ENCODE peak calls at places on chromosomes 7 and 10, in six cellular contexts. One of them, this sample, is unnamed.

GRCh38 chr7:25779002-25779546 is 372.9 kb upstream of the NFE2L3 start:
- DNase-seq in osteocyte: no peak
- DNase-seq in astrocyte of the spinal cord: no peak
- DNase-seq in GM20000: no peak
- DNase-seq in cardiac muscle cell: no peak
- DNase-seq in Peyer's patch: no peak
- DNase-seq in this sample: no peak

GRCh38 chr7:154308928-154309327 is 256.7 kb downstream of the DPP6 start:
- DNase-seq in GM20000: no peak
- DNase-seq in Peyer's patch: no peak
- DNase-seq in cardiac muscle cell: no peak
- DNase-seq in astrocyte of the spinal cord: no peak
- DNase-seq in osteocyte: no peak
- DNase-seq in this sample: no peak

GRCh38 chr7:115654384-115655181 is 376.0 kb downstream of the TFEC start:
- DNase-seq in astrocyte of the spinal cord: no peak
- DNase-seq in osteocyte: no peak
- DNase-seq in GM20000: no peak
- DNase-seq in Peyer's patch: no peak
- DNase-seq in cardiac muscle cell: no peak
- DNase-seq in this sample: no peak

GRCh38 chr7:22193361-22194016 is 163.5 kb downstream of the RAPGEF5 start:
- DNase-seq in astrocyte of the spinal cord: peak; percentile 47
- DNase-seq in GM20000: no peak
- DNase-seq in osteocyte: no peak
- DNase-seq in Peyer's patch: no peak
- DNase-seq in cardiac muscle cell: peak; percentile 79
- DNase-seq in this sample: no peak

GRCh38 chr7:114554781-114555537 is 140.3 kb downstream of the FOXP2 start:
- DNase-seq in astrocyte of the spinal cord: peak; percentile 29
- DNase-seq in osteocyte: no peak
- DNase-seq in Peyer's patch: no peak
- DNase-seq in GM20000: peak; percentile 14
- DNase-seq in cardiac muscle cell: no peak
- DNase-seq in this sample: peak; percentile 45

GRCh38 chr10:36573246-36573645 is 552.2 kb upstream of the ANKRD30A start:
- DNase-seq in cardiac muscle cell: no peak
- DNase-seq in Peyer's patch: no peak
- DNase-seq in osteocyte: no peak
- DNase-seq in astrocyte of the spinal cord: no peak
- DNase-seq in GM20000: no peak
- DNase-seq in this sample: no peak

GRCh38 chr10:99551158-99551557 is 18.4 kb downstream of the NKX2-3 start:
- DNase-seq in Peyer's patch: peak; percentile 38
- DNase-seq in astrocyte of the spinal cord: no peak
- DNase-seq in GM20000: no peak
- DNase-seq in osteocyte: no peak
- DNase-seq in cardiac muscle cell: peak; percentile 63
- DNase-seq in this sample: no peak

GRCh38 chr10:24979685-24980084 is 27.3 kb upstream of the PRTFDC1 start:
- DNase-seq in osteocyte: no peak
- DNase-seq in Peyer's patch: no peak
- DNase-seq in GM20000: no peak
- DNase-seq in cardiac muscle cell: no peak
- DNase-seq in astrocyte of the spinal cord: no peak
- DNase-seq in this sample: no peak

GRCh38 chr7:114922652-114923402 is 933 bp downstream of the MDFIC start:
- DNase-seq in cardiac muscle cell: peak; percentile 60
- DNase-seq in Peyer's patch: peak; percentile 46
- DNase-seq in osteocyte: no peak
- DNase-seq in astrocyte of the spinal cord: peak; percentile 82
- DNase-seq in GM20000: peak; percentile 74
- DNase-seq in this sample: peak; percentile 68

GRCh38 chr7:155228459-155228845 is 69.2 kb upstream of the INSIG1 start:
- DNase-seq in Peyer's patch: no peak
- DNase-seq in GM20000: no peak
- DNase-seq in cardiac muscle cell: no peak
- DNase-seq in astrocyte of the spinal cord: no peak
- DNase-seq in osteocyte: no peak
- DNase-seq in this sample: no peak

GRCh38 chr7:31051598-31052503 is at the start of gene ADCYAP1R1:
- DNase-seq in Peyer's patch: no peak
- DNase-seq in cardiac muscle cell: peak; percentile 63
- DNase-seq in astrocyte of the spinal cord: no peak
- DNase-seq in osteocyte: no peak
- DNase-seq in GM20000: peak; percentile 34
- DNase-seq in this sample: peak; percentile 32

GRCh38 chr10:70600512-70601395 is 1.8 kb downstream of the PRF1 start:
- DNase-seq in cardiac muscle cell: no peak
- DNase-seq in Peyer's patch: no peak
- DNase-seq in GM20000: no peak
- DNase-seq in osteocyte: peak; percentile 78
- DNase-seq in astrocyte of the spinal cord: no peak
- DNase-seq in this sample: no peak

GRCh38 chr7:140689199-140690152 is 7.0 kb upstream of the NDUFB2 start:
- DNase-seq in Peyer's patch: no peak
- DNase-seq in cardiac muscle cell: no peak
- DNase-seq in GM20000: no peak
- DNase-seq in osteocyte: peak; percentile 75
- DNase-seq in astrocyte of the spinal cord: no peak
- DNase-seq in this sample: no peak

GRCh38 chr10:100022403-100022802 is 12.7 kb upstream of the DNMBP start:
- DNase-seq in Peyer's patch: no peak
- DNase-seq in astrocyte of the spinal cord: peak; percentile 60
- DNase-seq in osteocyte: no peak
- DNase-seq in cardiac muscle cell: no peak
- DNase-seq in GM20000: no peak
- DNase-seq in this sample: no peak

GRCh38 chr7:31550432-31550831 is 36.5 kb downstream of the ITPRID1 start:
- DNase-seq in osteocyte: no peak
- DNase-seq in Peyer's patch: no peak
- DNase-seq in GM20000: no peak
- DNase-seq in astrocyte of the spinal cord: peak; percentile 1
- DNase-seq in cardiac muscle cell: no peak
- DNase-seq in this sample: no peak

GRCh38 chr10:62960416-62960815 is 144.2 kb upstream of the EGR2 start:
- DNase-seq in Peyer's patch: no peak
- DNase-seq in osteocyte: no peak
- DNase-seq in GM20000: no peak
- DNase-seq in astrocyte of the spinal cord: peak; percentile 1
- DNase-seq in cardiac muscle cell: no peak
- DNase-seq in this sample: no peak

GRCh38 chr10:7408494-7409044 is 2.3 kb downstream of the SFMBT2 start:
- DNase-seq in Peyer's patch: peak; percentile 59
- DNase-seq in astrocyte of the spinal cord: peak; percentile 41
- DNase-seq in osteocyte: no peak
- DNase-seq in cardiac muscle cell: peak; percentile 79
- DNase-seq in GM20000: peak; percentile 83
- DNase-seq in this sample: peak; percentile 79

GRCh38 chr7:11168622-11169170 is 195.0 kb downstream of the PHF14 start:
- DNase-seq in astrocyte of the spinal cord: no peak
- DNase-seq in cardiac muscle cell: no peak
- DNase-seq in osteocyte: no peak
- DNase-seq in Peyer's patch: no peak
- DNase-seq in GM20000: no peak
- DNase-seq in this sample: no peak
- TF ChIP-seq CTCF in astrocyte of the spinal cord: no peak
- TF ChIP-seq CTCF in cardiac muscle cell: no peak
- TF ChIP-seq CTCF in osteocyte: no peak
- TF ChIP-seq CTCF in Peyer's patch: no peak
- TF ChIP-seq CTCF in GM20000: no peak
- TF ChIP-seq CTCF in this sample: no peak

GRCh38 chr7:10128748-10129147 is 844.9 kb upstream of the PHF14 start:
- DNase-seq in osteocyte: no peak
- DNase-seq in cardiac muscle cell: peak; percentile 53
- DNase-seq in astrocyte of the spinal cord: peak; percentile 1
- DNase-seq in Peyer's patch: no peak
- DNase-seq in GM20000: no peak
- DNase-seq in this sample: no peak
- TF ChIP-seq CTCF in osteocyte: peak; percentile 42
- TF ChIP-seq CTCF in cardiac muscle cell: no peak
- TF ChIP-seq CTCF in astrocyte of the spinal cord: peak; percentile 19
- TF ChIP-seq CTCF in Peyer's patch: no peak
- TF ChIP-seq CTCF in GM20000: no peak
- TF ChIP-seq CTCF in this sample: peak; percentile 19

DNA sequence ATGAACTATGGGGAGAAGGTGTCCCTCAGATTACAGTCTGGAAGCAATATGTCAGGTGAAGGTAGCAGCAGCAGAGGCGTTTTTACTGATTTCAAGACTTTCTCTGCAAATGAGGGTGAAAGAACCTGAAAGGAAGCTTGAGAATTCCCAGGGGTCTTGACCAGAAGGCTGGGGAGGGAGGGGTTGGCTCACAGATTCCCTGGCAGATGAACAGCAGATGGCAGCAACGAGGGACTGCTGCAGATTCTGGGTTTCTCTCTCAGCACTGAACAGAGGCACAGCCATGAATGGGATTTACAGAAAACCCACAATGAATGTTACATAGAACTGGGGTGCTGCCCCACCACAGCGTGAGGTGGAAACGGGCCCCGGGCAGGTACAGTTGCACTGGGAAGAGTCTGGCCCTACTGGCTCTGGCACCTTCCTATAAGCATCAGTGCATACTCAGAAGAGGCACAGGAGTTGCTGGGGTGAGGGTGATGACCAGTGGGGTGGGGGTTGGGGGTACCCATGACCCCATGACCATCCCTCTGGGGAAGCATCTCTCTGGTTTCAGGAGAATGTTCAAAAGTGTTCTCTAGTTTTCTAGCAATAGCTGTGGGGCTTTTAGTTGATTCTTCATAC is 317.8 kb downstream of the SH2D4B start:
- DNase-seq in Peyer's patch: no peak
- DNase-seq in astrocyte of the spinal cord: no peak
- DNase-seq in osteocyte: no peak
- DNase-seq in cardiac muscle cell: peak; percentile 56
- DNase-seq in GM20000: peak; percentile 61
- DNase-seq in this sample: peak; percentile 58
- TF ChIP-seq CTCF in Peyer's patch: no peak
- TF ChIP-seq CTCF in astrocyte of the spinal cord: peak; percentile 1
- TF ChIP-seq CTCF in osteocyte: peak; percentile 12
- TF ChIP-seq CTCF in cardiac muscle cell: no peak
- TF ChIP-seq CTCF in GM20000: peak; percentile 47
- TF ChIP-seq CTCF in this sample: peak; percentile 59

DNA sequence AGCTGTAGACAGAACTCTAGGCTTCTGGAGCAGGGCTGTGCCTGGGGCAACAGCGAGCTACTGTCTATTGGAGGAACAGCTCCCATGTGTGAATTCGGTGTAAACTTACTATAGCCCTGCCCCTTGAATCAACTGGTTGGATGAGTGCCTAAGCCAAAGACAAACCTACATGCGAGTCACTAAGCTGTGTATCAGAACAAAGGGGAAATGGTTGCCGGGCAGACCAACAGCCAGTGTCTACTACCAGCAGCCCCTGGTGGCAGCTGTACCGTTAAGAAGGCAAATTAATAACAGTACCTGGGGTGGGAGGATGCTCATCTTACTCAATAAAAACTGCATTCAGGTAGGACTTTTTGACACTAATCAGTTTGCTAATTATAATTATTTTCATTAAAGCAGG is 343.7 kb downstream of the ACTR3B start:
- DNase-seq in GM20000: no peak
- DNase-seq in cardiac muscle cell: no peak
- DNase-seq in Peyer's patch: no peak
- DNase-seq in astrocyte of the spinal cord: no peak
- DNase-seq in osteocyte: no peak
- DNase-seq in this sample: no peak
- TF ChIP-seq CTCF in GM20000: no peak
- TF ChIP-seq CTCF in cardiac muscle cell: no peak
- TF ChIP-seq CTCF in Peyer's patch: no peak
- TF ChIP-seq CTCF in astrocyte of the spinal cord: no peak
- TF ChIP-seq CTCF in osteocyte: no peak
- TF ChIP-seq CTCF in this sample: no peak

GRCh38 chr10:88386878-88387773 is 196.0 kb downstream of the RNLS start:
- DNase-seq in GM20000: peak; percentile 58
- DNase-seq in Peyer's patch: no peak
- DNase-seq in astrocyte of the spinal cord: peak; percentile 85
- DNase-seq in cardiac muscle cell: peak; percentile 76
- DNase-seq in osteocyte: no peak
- DNase-seq in this sample: peak; percentile 53

GRCh38 chr10:88382699-88383098 is 200.4 kb downstream of the RNLS start:
- DNase-seq in Peyer's patch: no peak
- DNase-seq in astrocyte of the spinal cord: no peak
- DNase-seq in osteocyte: no peak
- DNase-seq in GM20000: no peak
- DNase-seq in cardiac muscle cell: no peak
- DNase-seq in this sample: no peak

GRCh38 chr10:88389456-88389855 is 193.7 kb downstream of the RNLS start:
- DNase-seq in cardiac muscle cell: peak; percentile 49
- DNase-seq in osteocyte: no peak
- DNase-seq in Peyer's patch: peak; percentile 26
- DNase-seq in GM20000: no peak
- DNase-seq in astrocyte of the spinal cord: peak; percentile 79
- DNase-seq in this sample: no peak

GRCh38 chr10:88386204-88386877 is 196.8 kb downstream of the RNLS start:
- DNase-seq in Peyer's patch: no peak
- DNase-seq in cardiac muscle cell: no peak
- DNase-seq in GM20000: peak; percentile 20
- DNase-seq in osteocyte: no peak
- DNase-seq in astrocyte of the spinal cord: peak; percentile 10
- DNase-seq in this sample: peak; percentile 17

DNA sequence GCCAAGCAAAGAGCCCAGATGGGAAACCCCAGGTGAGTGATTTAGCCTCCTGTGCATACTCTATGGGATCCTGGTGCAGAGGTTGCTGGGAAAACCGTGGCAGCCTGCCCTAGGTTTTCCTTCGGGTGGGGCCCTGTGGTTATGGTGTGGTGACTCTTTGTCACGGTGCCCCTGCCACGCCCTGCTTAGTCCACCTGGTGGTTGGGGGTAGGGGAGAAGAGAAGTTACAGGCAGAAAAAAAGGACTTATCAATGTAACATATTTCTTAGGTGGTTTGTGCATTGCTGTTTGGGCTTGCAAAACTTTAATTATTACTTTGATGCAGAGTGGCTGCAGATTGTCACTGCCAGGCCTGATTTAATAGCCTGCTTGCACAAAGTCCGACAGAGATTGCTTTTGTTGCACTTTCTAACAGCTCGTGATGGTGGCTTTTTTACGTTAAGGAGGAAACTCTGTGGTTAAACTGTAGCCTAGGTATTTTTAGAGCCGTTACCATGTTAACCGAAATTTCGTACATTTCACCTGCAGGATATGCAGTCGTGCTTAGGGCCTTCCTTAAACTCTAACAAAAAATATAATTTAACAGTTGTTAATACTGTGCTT is 197.4 kb downstream of the RNLS start:
- DNase-seq in osteocyte: no peak
- DNase-seq in GM20000: peak; percentile 49
- DNase-seq in Peyer's patch: peak; percentile 82
- DNase-seq in cardiac muscle cell: no peak
- DNase-seq in astrocyte of the spinal cord: no peak
- DNase-seq in this sample: peak; percentile 52
- TF ChIP-seq CTCF in osteocyte: no peak
- TF ChIP-seq CTCF in GM20000: no peak
- TF ChIP-seq CTCF in Peyer's patch: peak; percentile 43
- TF ChIP-seq CTCF in cardiac muscle cell: no peak
- TF ChIP-seq CTCF in astrocyte of the spinal cord: no peak
- TF ChIP-seq CTCF in this sample: no peak

This sample was measured in GM13977.